ENCODE peak calls at places on chromosomes 16 and 17, in four cellular contexts. I is GM12878, C is K562, L is SK-N-SH. D is an unnamed sample.

GRCh38 chr17:82863646-82863940 is 23.8 kb upstream of the ZNF750 start:
- DNase-seq in I (no peak), C (no peak), L (no peak), D (no peak)

GRCh38 chr16:50498756-50499155 is 49.4 kb upstream of the NKD1 start:
- DNase-seq in I (no peak), C (no peak), L (no peak), D (no peak)

GRCh38 chr16:27428035-27428785 is 26.2 kb downstream of the IL21R start:
- DNase-seq in I (no peak), C (no peak), L (no peak), D (no peak)

GRCh38 chr16:87017388-87018012 is 299.7 kb downstream of the C16orf95 start:
- DNase-seq in I (no peak), C (no peak), L (no peak), D (no peak)

GRCh38 chr16:77541131-77541530 is 106.3 kb upstream of the ADAMTS18 start:
- DNase-seq in I (no peak), C (no peak), L (no peak), D (no peak)

GRCh38 chr16:46673320-46674013 is 15.5 kb downstream of the VPS35 start:
- DNase-seq in I (peak; percentile 27), C (peak; percentile 82), L (peak; percentile 75), D (no peak)

GRCh38 chr17:17126131-17127110 is 79.7 kb downstream of the PLD6 start:
- DNase-seq in I (no peak), C (no peak), L (no peak), D (no peak)

GRCh38 chr17:73549841-73550430 is 94.3 kb downstream of the SDK2 start:
- DNase-seq in I (no peak), C (no peak), L (peak; percentile 79), D (no peak)

GRCh38 chr17:42535400-42536047 is 517 bp upstream of the NAGLU start:
- DNase-seq in I (no peak), C (peak; percentile 49), L (no peak), D (no peak)

GRCh38 chr17:49861150-49861884 is 13.4 kb upstream of the TAC4 start:
- DNase-seq in I (no peak), C (peak; percentile 77), L (peak; percentile 93), D (no peak)

GRCh38 chr16:56561126-56561525 is 3.7 kb upstream of the MT4 start:
- DNase-seq in I (no peak), C (no peak), L (no peak), D (no peak)

GRCh38 chr16:88494335-88495154 is 41.5 kb downstream of the ZFPM1 start:
- DNase-seq in I (no peak), C (peak; percentile 89), L (no peak), D (no peak)

GRCh38 chr16:84851192-84852127 is 31.7 kb downstream of the CRISPLD2 start:
- DNase-seq in I (no peak), C (no peak), L (no peak), D (no peak)

GRCh38 chr16:70809392-70810060 is 8.6 kb upstream of the VAC14 start:
- DNase-seq in I (no peak), C (no peak), L (no peak), D (no peak)

GRCh38 chr16:24925163-24925562 is 79.4 kb downstream of the SLC5A11 start:
- DNase-seq in I (no peak), C (no peak), L (no peak), D (no peak)

GRCh38 chr17:37710344-37710886 is 34.4 kb downstream of the HNF1B start:
- DNase-seq in I (no peak), C (peak; percentile 44), L (peak; percentile 40), D (peak; percentile 36)

GRCh38 chr16:85300451-85300968 is 188.2 kb upstream of the CIBAR2 start:
- DNase-seq in I (no peak), C (no peak), L (no peak), D (no peak)

GRCh38 chr17:15091825-15092224 is 173.3 kb downstream of the PMP22 start:
- DNase-seq in I (no peak), C (no peak), L (no peak), D (no peak)

GRCh38 chr16:10817963-10818941 is at the start of gene TVP23A:
- DNase-seq in I (no peak), C (peak; percentile 60), L (peak; percentile 87), D (no peak)

GRCh38 chr16:12268602-12269001 is 292.1 kb downstream of the SNX29 start:
- DNase-seq in I (no peak), C (no peak), L (no peak), D (no peak)

GRCh38 chr17:66431910-66432309 is 129.5 kb downstream of the PRKCA start:
- DNase-seq in I (no peak), C (no peak), L (no peak), D (peak; percentile 34)

GRCh38 chr16:23597003-23597756 is 1.1 kb upstream of the NDUFAB1 start:
- DNase-seq in I (no peak), C (peak; percentile 90), L (peak; percentile 42), D (peak; percentile 76)

GRCh38 chr16:66528294-66528693 is 21.6 kb downstream of the TK2 start:
- DNase-seq in I (no peak), C (no peak), L (no peak), D (no peak)

GRCh38 chr17:66455022-66455547 is 152.7 kb downstream of the PRKCA start:
- DNase-seq in I (no peak), C (no peak), L (no peak), D (no peak)

GRCh38 chr17:28917029-28917428 is 14.2 kb upstream of the DHRS13 start:
- DNase-seq in I (no peak), C (no peak), L (no peak), D (no peak)

GRCh38 chr16:87324411-87325275 is 7.5 kb upstream of the C16orf95 start:
- DNase-seq in I (no peak), C (peak; percentile 48), L (peak; percentile 96), D (no peak)

GRCh38 chr16:10220942-10221341 is 38.7 kb upstream of the GRIN2A start:
- DNase-seq in I (no peak), C (no peak), L (no peak), D (no peak)

GRCh38 chr16:23379707-23380106 is 73.3 kb downstream of the COG7 start:
- DNase-seq in I (no peak), C (no peak), L (no peak), D (no peak)

GRCh38 chr16:57585051-57585687 is 42.7 kb downstream of the ADGRG5 start:
- DNase-seq in I (no peak), C (no peak), L (no peak), D (no peak)

GRCh38 chr16:81585785-81586184 is 141.2 kb downstream of the CMIP start:
- DNase-seq in I (no peak), C (peak; percentile 62), L (no peak), D (no peak)

GRCh38 chr16:51500306-51500705 is 349.2 kb upstream of the SALL1 start:
- DNase-seq in I (no peak), C (no peak), L (no peak), D (no peak)

GRCh38 chr16:2048116-2048543 is 345 bp downstream of the TSC2 start:
- DNase-seq in I (no peak), C (peak; percentile 35), L (no peak), D (no peak)

GRCh38 chr16:81716478-81717210 is 62.4 kb upstream of the PLCG2 start:
- DNase-seq in I (peak; percentile 82), C (no peak), L (no peak), D (no peak)

GRCh38 chr16:69432069-69432468 is 7.7 kb downstream of the CYB5B start:
- DNase-seq in I (no peak), C (no peak), L (no peak), D (no peak)

GRCh38 chr16:83356266-83356665 is 451.5 kb upstream of the HSBP1 start:
- DNase-seq in I (no peak), C (peak; percentile 57), L (peak; percentile 43), D (peak; percentile 9)

GRCh38 chr17:29358421-29358820 is 31.7 kb upstream of the TAOK1 start:
- DNase-seq in I (no peak), C (no peak), L (no peak), D (no peak)

GRCh38 chr16:54812229-54812628 is 118.4 kb upstream of the IRX5 start:
- DNase-seq in I (no peak), C (no peak), L (no peak), D (no peak)

GRCh38 chr16:77836801-77837200 is 48.4 kb downstream of the VAT1L start:
- DNase-seq in I (no peak), C (no peak), L (no peak), D (no peak)

GRCh38 chr16:49575352-49576172 is 202.0 kb downstream of the C16orf78 start:
- DNase-seq in I (peak; percentile 71), C (no peak), L (no peak), D (no peak)

DNA sequence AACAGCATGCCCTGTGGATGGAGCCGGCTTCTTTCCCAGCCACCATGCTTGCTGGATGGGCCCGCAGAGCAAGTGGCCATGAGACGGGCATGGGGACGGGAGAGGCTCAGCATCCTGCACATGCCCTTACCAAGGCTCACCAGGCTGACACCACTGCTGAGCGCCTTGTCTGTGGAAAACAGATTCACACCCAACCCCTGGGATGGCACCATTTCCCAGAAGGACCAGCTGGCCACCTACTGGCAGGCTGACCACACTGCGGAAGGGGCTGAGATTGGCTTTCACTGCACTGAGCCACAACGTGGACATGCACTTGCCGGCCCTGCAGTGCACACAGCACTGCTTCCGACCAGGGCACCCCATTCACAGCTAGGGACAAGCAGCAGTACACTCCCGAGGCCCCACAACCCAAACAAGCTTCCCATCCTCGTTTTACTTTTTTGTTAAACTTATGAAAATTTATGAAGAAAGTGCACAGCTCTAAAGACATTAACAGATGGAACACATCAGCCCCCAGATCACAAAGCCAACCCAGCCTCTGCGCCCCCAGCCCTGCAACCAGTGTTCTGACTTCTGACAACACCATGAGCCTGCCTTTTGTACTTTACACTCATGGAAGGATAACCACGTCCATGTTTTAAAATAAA is 13.9 kb upstream of the KRTAP17-1 start:
- DNase-seq in I (no peak), C (peak; percentile 32), L (peak; percentile 70), D (peak; percentile 41)
- TF ChIP-seq GABPA in I (no peak), C (no peak), L (no peak), D (no peak)

DNA sequence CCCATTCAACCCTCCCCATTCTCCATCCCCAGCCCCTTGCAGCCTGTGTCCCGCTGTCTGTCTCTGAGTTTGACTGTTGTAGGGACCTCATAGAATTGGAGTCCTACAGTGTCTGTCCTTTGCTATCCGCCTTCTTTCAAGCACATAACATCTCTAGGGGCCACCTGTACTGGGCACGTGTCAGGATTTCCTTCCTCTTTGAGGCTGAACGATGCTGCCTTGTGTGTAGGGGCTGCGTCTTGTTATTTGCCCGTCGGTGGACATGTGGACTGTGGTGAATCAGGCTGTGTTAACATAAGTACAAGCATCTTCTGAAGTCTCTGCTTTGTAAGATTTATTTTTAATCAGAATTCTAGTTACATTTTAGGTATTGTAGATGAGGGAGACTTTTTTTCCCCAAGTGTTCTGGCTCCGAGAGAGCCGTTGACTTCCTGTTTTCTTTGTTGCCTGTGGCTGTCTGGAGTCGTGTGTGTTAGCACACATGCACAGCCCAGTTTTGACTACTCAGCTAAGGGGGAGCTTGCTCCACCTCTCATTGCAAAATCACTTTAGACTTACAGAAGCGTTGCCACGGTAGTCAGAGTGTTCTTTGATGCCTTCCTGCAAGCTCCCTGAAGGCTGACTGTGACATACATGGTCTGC is 26.1 kb downstream of the SPG7 start:
- DNase-seq in I (no peak), C (no peak), L (no peak), D (peak; percentile 91)
- TF ChIP-seq GABPA in I (no peak), C (no peak), L (no peak), D (no peak)

GRCh38 chr17:75105269-75106080 is 4.3 kb upstream of the ARMC7 start:
- DNase-seq in I (no peak), C (peak; percentile 73), L (peak; percentile 91), D (peak; percentile 55)
- TF ChIP-seq GABPA in I (no peak), C (no peak), L (no peak), D (no peak)

GRCh38 chr17:54900457-54901229 is at the start of gene TOM1L1:
- DNase-seq in I (no peak), C (peak; percentile 77), L (peak; percentile 92), D (peak; percentile 53)
- TF ChIP-seq GABPA in I (no peak), C (peak; percentile 33), L (peak; percentile 26), D (no peak)